ENCODE peak calls at places on chromosomes 16 and 17, in four cellular contexts. K is effector memory CD4-positive, alpha-beta T cell; S is omental fat pad; V is AG10803. F is an unnamed sample.

GRCh38 chr16:57245472-57246113 is 534 bp downstream of the ARL2BP start:
- DNase-seq in K (no peak), S (no peak), V (peak), F (no peak)

GRCh38 chr17:82835122-82835521 is 4.7 kb downstream of the ZNF750 start:
- DNase-seq in K (no peak), S (no peak), V (no peak), F (no peak)

GRCh38 chr16:66502020-66502913 is 47.7 kb downstream of the TK2 start:
- DNase-seq in K (no peak), S (peak), V (peak), F (no peak)

GRCh38 chr17:75640556-75641119 is 7.4 kb downstream of the SMIM5 start:
- DNase-seq in K (no peak), S (no peak), V (no peak), F (no peak)

GRCh38 chr17:15112881-15113617 is 152.1 kb downstream of the PMP22 start:
- DNase-seq in K (no peak), S (no peak), V (peak), F (no peak)

GRCh38 chr17:80694992-80695912 is 150.6 kb downstream of the RPTOR start:
- DNase-seq in K (no peak), S (no peak), V (no peak), F (no peak)

GRCh38 chr17:30570191-30570590 is 93.0 kb downstream of the GOSR1 start:
- DNase-seq in K (no peak), S (no peak), V (no peak), F (no peak)

GRCh38 chr16:67017810-67018488 is 11.0 kb upstream of the CBFB start:
- DNase-seq in K (peak), S (no peak), V (peak), F (peak)

GRCh38 chr16:54582631-54583250 is 296.2 kb upstream of the IRX3 start:
- DNase-seq in K (no peak), S (no peak), V (no peak), F (no peak)

GRCh38 chr17:31508310-31509094 is 117.0 kb downstream of the RAB11FIP4 start:
- DNase-seq in K (peak), S (no peak), V (no peak), F (peak)

GRCh38 chr16:3148256-3149192 is 13.7 kb downstream of the ZNF213 start:
- DNase-seq in K (no peak), S (no peak), V (no peak), F (no peak)

GRCh38 chr17:67995568-67996191 is 589 bp downstream of the C17orf58 start:
- DNase-seq in K (no peak), S (no peak), V (no peak), F (no peak)